ENCODE peak calls at places on chromosomes 5 and 9, in five cellular contexts. Z is stomach; I is mammary epithelial cell; N is cardiac muscle cell; M is effector memory CD4-positive, alpha-beta T cell. O is an unnamed sample. For H3K4me1, the result is how much of the 10 kb centered on the place peaks cover.

GRCh38 chr5:144328505-144328904 is 157.8 kb downstream of the KCTD16 start:
- DNase-seq in Z (no peak), I (no peak), N (no peak), M (no peak), O (no peak)

GRCh38 chr5:59709833-59710232 is 183.7 kb downstream of the PDE4D start:
- DNase-seq in Z (peak), I (peak), N (no peak), M (no peak), O (no peak)

GRCh38 chr9:95910023-95910706 is 34.7 kb downstream of the ERCC6L2 start:
- DNase-seq in Z (no peak), I (no peak), N (no peak), M (no peak), O (no peak)

GRCh38 chr5:119743927-119744326 is 114.6 kb downstream of the FAM170A start:
- DNase-seq in Z (no peak), I (peak), N (peak), M (no peak), O (no peak)

GRCh38 chr5:38540348-38540747 is 16.1 kb downstream of the LIFR start:
- DNase-seq in Z (no peak), I (no peak), N (peak), M (no peak), O (no peak)

GRCh38 chr5:109390188-109390587 is 19.6 kb downstream of the PJA2 start:
- DNase-seq in Z (no peak), I (no peak), N (no peak), M (no peak), O (no peak)

GRCh38 chr9:129995409-129996160 is 47.4 kb downstream of the FNBP1 start:
- DNase-seq in Z (no peak), I (peak), N (no peak), M (no peak), O (no peak)

GRCh38 chr9:75106856-75107255 is 18.5 kb downstream of the OSTF1 start:
- DNase-seq in Z (no peak), I (no peak), N (no peak), M (no peak), O (no peak)

GRCh38 chr5:39352170-39352569 is 12.1 kb downstream of the C9 start:
- DNase-seq in Z (no peak), I (no peak), N (no peak), M (no peak), O (no peak)

GRCh38 chr5:89351975-89352374 is 469.0 kb upstream of the MEF2C start:
- DNase-seq in Z (no peak), I (peak), N (no peak), M (no peak), O (no peak)

GRCh38 chr5:5335708-5336211 is 86.7 kb upstream of the ICE1 start:
- DNase-seq in Z (no peak), I (peak), N (no peak), M (no peak), O (no peak)

GRCh38 chr5:132466453-132467291 is 23.9 kb downstream of the IRF1 start:
- DNase-seq in Z (peak), I (peak), N (no peak), M (peak), O (no peak)

GRCh38 chr9:15157371-15157770 is 149.6 kb downstream of the TTC39B start:
- DNase-seq in Z (no peak), I (peak), N (no peak), M (no peak), O (no peak)

GRCh38 chr5:150573216-150573615 is 65.3 kb downstream of the NDST1 start:
- DNase-seq in Z (no peak), I (no peak), N (no peak), M (no peak), O (no peak)

GRCh38 chr5:116524966-116525365 is 49.7 kb downstream of the SEMA6A start:
- DNase-seq in Z (no peak), I (no peak), N (no peak), M (no peak), O (no peak)

GRCh38 chr5:177362102-177362868 is 4.6 kb downstream of the RGS14 start:
- DNase-seq in Z (peak), I (peak), N (no peak), M (peak), O (no peak)

GRCh38 chr5:67030289-67031069 is 166.1 kb downstream of the CD180 start:
- DNase-seq in Z (no peak), I (peak), N (no peak), M (no peak), O (no peak)

GRCh38 chr9:113985968-113986585 is 92.0 kb downstream of the AMBP start:
- DNase-seq in Z (no peak), I (no peak), N (no peak), M (no peak), O (no peak)

GRCh38 chr9:123457586-123457985 is 101.6 kb downstream of the CRB2 start:
- DNase-seq in Z (no peak), I (no peak), N (peak), M (no peak), O (no peak)

GRCh38 chr9:133523096-133523495 is 1.7 kb downstream of the MYMK start:
- DNase-seq in Z (no peak), I (no peak), N (no peak), M (no peak), O (no peak)

GRCh38 chr9:97900738-97901565 is 21.3 kb downstream of the TRMO start:
- DNase-seq in Z (no peak), I (peak), N (peak), M (no peak), O (no peak)

GRCh38 chr5:39055760-39056393 is 18.3 kb downstream of the RICTOR start:
- DNase-seq in Z (no peak), I (no peak), N (no peak), M (no peak), O (no peak)

GRCh38 chr5:68285857-68286611 is 70.5 kb downstream of the PIK3R1 start:
- DNase-seq in Z (no peak), I (no peak), N (peak), M (no peak), O (no peak)

GRCh38 chr5:60494635-60495034 is 205.3 kb downstream of the DEPDC1B start:
- DNase-seq in Z (no peak), I (no peak), N (no peak), M (no peak), O (no peak)

GRCh38 chr5:149995385-149996085 is 4.9 kb downstream of the TIGD6 start:
- DNase-seq in Z (no peak), I (no peak), N (no peak), M (no peak), O (no peak)

GRCh38 chr5:140322751-140323731 is 20.1 kb upstream of the PFDN1 start:
- DNase-seq in Z (peak), I (peak), N (no peak), M (no peak), O (no peak)

GRCh38 chr9:115650768-115651167 is 502.8 kb upstream of the PAPPA start:
- DNase-seq in Z (no peak), I (peak), N (no peak), M (no peak), O (no peak)

GRCh38 chr5:41264019-41264418 is 50.7 kb upstream of the C6 start:
- DNase-seq in Z (no peak), I (no peak), N (no peak), M (no peak), O (no peak)

GRCh38 chr9:97572892-97573365 is 60.2 kb downstream of the TSTD2 start:
- DNase-seq in Z (no peak), I (no peak), N (no peak), M (no peak), O (no peak)

GRCh38 chr5:122165574-122166021 is 36.3 kb downstream of the ZNF474 start:
- DNase-seq in Z (no peak), I (no peak), N (no peak), M (no peak), O (no peak)

GRCh38 chr5:145554399-145554798 is 280.7 kb downstream of the PRELID2 start:
- DNase-seq in Z (no peak), I (peak), N (peak), M (no peak), O (no peak)

GRCh38 chr9:33225319-33226152 is 14.4 kb upstream of the SPINK4 start:
- DNase-seq in Z (peak), I (peak), N (peak), M (peak), O (no peak)

GRCh38 chr9:104088416-104088815 is 5.7 kb upstream of the SMC2 start:
- DNase-seq in Z (no peak), I (no peak), N (no peak), M (no peak), O (no peak)

GRCh38 chr5:140328036-140328764 is 18.2 kb downstream of the HBEGF start:
- DNase-seq in Z (no peak), I (no peak), N (no peak), M (no peak), O (no peak)

DNA sequence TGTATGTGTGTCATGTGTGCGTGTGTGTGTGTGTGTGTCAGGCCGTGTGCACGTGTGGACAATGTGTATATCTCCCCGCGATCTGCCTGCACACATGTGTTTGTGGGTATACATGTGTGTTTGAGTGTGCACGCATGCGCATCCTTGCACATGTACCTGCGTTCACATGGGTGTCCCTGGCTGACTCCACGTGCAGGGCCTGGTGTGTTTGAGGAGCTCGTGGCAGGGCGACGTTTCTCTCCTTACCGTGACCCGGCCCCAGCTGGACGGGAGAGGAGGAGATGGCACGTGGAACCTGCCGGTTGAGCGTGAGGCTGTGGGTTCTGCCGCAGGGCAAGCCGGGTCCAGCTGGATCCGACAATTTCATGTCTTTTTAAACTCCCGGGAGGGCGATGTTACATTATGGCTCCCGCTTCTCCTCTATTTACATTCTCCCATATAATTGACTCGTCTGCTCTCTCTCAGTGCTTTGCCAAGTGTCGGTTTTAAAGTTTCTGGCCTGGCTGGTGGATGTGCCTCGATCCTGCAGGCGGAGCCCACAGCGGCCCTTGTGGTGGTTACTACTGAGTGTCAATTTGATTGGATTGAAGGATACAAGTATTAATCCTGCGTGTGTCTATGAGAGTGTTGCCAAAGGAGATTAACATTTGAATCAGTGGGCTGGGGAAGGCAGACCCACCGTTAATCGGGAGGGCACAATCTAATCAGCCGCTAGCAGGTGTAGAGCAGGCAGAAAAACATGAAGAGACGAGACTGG is 5.9 kb downstream of the COL5A1 start:
- DNase-seq in Z (no peak), I (no peak), N (no peak), M (no peak), O (no peak)
- H3K27ac ChIP-seq in Z (peak), I (no peak), N (no peak), M (no peak), O (peak)

DNA sequence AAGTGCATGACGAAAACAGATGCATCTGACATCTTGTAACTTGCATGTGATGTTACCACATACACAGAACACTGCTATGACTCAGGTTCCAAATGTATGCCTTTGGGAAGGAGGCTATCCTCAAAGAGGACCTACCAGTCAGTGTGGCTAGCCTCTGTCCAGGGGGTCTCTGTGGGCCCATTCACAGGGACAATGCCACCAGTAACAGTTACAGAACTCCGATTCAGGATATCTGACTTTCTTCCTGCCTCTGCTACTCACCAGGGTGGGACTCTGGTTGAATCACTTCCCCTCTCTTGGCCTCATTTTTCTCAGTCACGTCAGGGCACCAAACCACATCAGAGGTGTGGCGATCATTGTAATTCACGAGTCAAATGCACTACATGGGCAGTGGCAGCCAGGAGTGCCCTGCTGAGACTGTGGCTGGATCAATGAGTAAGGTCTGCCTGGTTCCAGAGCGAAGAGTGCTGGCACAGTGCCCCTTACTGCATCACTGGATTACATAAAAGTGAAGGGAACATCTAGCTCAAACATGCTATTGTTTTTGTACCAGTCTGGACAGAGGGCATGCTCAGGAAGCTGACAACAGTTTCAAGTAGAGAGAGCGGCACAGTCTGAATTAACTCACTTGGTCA is 13.2 kb downstream of the ATOX1 start:
- DNase-seq in Z (peak), I (peak), N (no peak), M (peak), O (peak)
- H3K4me1 ChIP-seq in Z (under half), I (half or more), N (under half), M (under half), O (under half)

GRCh38 chr9:38024036-38024681 is 44.9 kb downstream of the SHB start:
- DNase-seq in Z (no peak), I (peak), N (peak), M (no peak), O (no peak)

GRCh38 chr9:38026021-38026809 is 42.8 kb downstream of the SHB start:
- DNase-seq in Z (no peak), I (peak), N (no peak), M (no peak), O (no peak)

GRCh38 chr9:38023661-38024035 is 45.4 kb downstream of the SHB start:
- DNase-seq in Z (no peak), I (no peak), N (no peak), M (no peak), O (no peak)

GRCh38 chr9:38026840-38027527 is 42.0 kb downstream of the SHB start:
- DNase-seq in Z (no peak), I (no peak), N (no peak), M (no peak), O (no peak)

GRCh38 chr9:38025166-38025565 is 43.9 kb downstream of the SHB start:
- DNase-seq in Z (no peak), I (no peak), N (no peak), M (no peak), O (no peak)
- H3K27ac ChIP-seq in Z (peak), I (peak), N (peak), M (no peak), O (peak)

DNA sequence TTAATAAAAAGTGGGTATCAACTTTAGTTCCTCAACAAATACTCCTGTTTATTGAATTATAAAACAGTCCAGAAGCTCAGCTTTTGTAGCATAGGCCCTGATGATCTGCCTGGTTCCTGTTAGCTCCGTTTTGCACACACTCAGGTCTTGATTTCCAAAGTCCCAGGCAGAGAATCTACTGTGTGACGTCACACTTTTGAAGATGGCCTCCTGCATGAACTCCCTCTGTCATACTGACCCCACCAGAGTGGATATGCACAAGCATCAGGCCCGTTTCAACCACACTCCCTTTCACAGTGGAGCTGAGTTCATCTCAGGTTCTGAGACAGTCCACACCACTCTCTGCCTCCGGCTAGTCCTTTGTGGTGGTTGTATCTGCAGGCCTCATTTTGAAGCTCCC is 353.1 kb downstream of the PTPRD start:
- DNase-seq in Z (no peak), I (no peak), N (no peak), M (no peak), O (no peak)
- H3K4me1 ChIP-seq in Z (under half), I (under half), N (under half), M (under half), O (under half)

GRCh38 chr5:180214870-180215737 is 6.1 kb upstream of the RASGEF1C start:
- DNase-seq in Z (no peak), I (no peak), N (no peak), M (no peak), O (no peak)
- H3K27ac ChIP-seq in Z (no peak), I (no peak), N (no peak), M (no peak), O (no peak)

GRCh38 chr9:696332-697090 is 145.0 kb upstream of the DMRT1 start:
- DNase-seq in Z (no peak), I (no peak), N (no peak), M (no peak), O (no peak)
- H3K4me1 ChIP-seq in Z (half or more), I (half or more), N (under half), M (under half), O (under half)

GRCh38 chr9:135827866-135828580 is 79.3 kb downstream of the CAMSAP1 start:
- DNase-seq in Z (no peak), I (no peak), N (no peak), M (no peak), O (no peak)
- H3K27ac ChIP-seq in Z (no peak), I (no peak), N (no peak), M (no peak), O (no peak)

O was measured in esophagus squamous epithelium.